ENCODE peak calls at places on chromosomes 2 and 18, in five cellular contexts. B is heart left ventricle, Z is endothelial cell of umbilical vein, P is transverse colon, Q is A549. L is an unnamed sample. For H3K4me1 and H3K9me3, the result is how much of the 10 kb centered on the place peaks cover.

GRCh38 chr2:18912225-18912888 is 323.0 kb upstream of the NT5C1B start:
- DNase-seq in B (no peak), Z (peak), P (no peak), Q (peak), L (no peak)

GRCh38 chr2:178914259-178914849 is 107.1 kb upstream of the TTN start:
- DNase-seq in B (peak), Z (peak), P (peak), Q (peak), L (peak)

GRCh38 chr2:189124175-189124574 is 55.4 kb downstream of the COL5A2 start:
- DNase-seq in B (no peak), Z (peak), P (no peak), Q (peak), L (peak)

GRCh38 chr2:37414470-37414949 is 70.1 kb downstream of the QPCT start:
- DNase-seq in B (no peak), Z (peak), P (no peak), Q (peak), L (peak)

GRCh38 chr2:230614913-230615332 is 97.7 kb upstream of the CAB39 start:
- DNase-seq in B (no peak), Z (no peak), P (peak), Q (no peak), L (no peak)

GRCh38 chr2:8576525-8577157 is 105.2 kb upstream of the ID2 start:
- DNase-seq in B (no peak), Z (no peak), P (peak), Q (no peak), L (peak)

GRCh38 chr2:1718339-1719220 is 25.7 kb downstream of the PXDN start:
- DNase-seq in B (no peak), Z (no peak), P (no peak), Q (no peak), L (peak)

GRCh38 chr18:13463526-13463925 is 245.0 kb downstream of the LDLRAD4 start:
- DNase-seq in B (no peak), Z (no peak), P (no peak), Q (no peak), L (no peak)

GRCh38 chr2:222468338-222468737 is 44.0 kb downstream of the SGPP2 start:
- DNase-seq in B (peak), Z (peak), P (no peak), Q (no peak), L (no peak)

GRCh38 chr2:226330206-226330605 is 469.4 kb downstream of the IRS1 start:
- DNase-seq in B (no peak), Z (no peak), P (no peak), Q (no peak), L (no peak)

GRCh38 chr2:85712849-85713612 is 18.9 kb downstream of the GNLY start:
- DNase-seq in B (no peak), Z (peak), P (peak), Q (peak), L (no peak)

GRCh38 chr2:224078656-224079055 is 39.6 kb upstream of the SERPINE2 start:
- DNase-seq in B (peak), Z (no peak), P (no peak), Q (no peak), L (no peak)

GRCh38 chr2:134056226-134056625 is 197.6 kb upstream of the MGAT5 start:
- DNase-seq in B (no peak), Z (no peak), P (no peak), Q (no peak), L (no peak)

GRCh38 chr2:42770288-42771131 is 6.6 kb upstream of the OXER1 start:
- DNase-seq in B (no peak), Z (peak), P (no peak), Q (peak), L (no peak)

GRCh38 chr2:242085941-242086621 is 216.6 kb downstream of the RTP5 start:
- DNase-seq in B (peak), Z (no peak), P (peak), Q (no peak), L (peak)

GRCh38 chr2:149490296-149490695 is 97.3 kb downstream of the MMADHC start:
- DNase-seq in B (no peak), Z (peak), P (no peak), Q (no peak), L (no peak)

GRCh38 chr2:15594291-15595256 is 2.9 kb downstream of the DDX1 start:
- DNase-seq in B (no peak), Z (no peak), P (no peak), Q (no peak), L (no peak)

GRCh38 chr2:134676960-134677359 is 41.8 kb downstream of the TMEM163 start:
- DNase-seq in B (no peak), Z (no peak), P (no peak), Q (no peak), L (no peak)

GRCh38 chr2:160077912-160078585 is 15.6 kb upstream of the PLA2R1 start:
- DNase-seq in B (no peak), Z (no peak), P (no peak), Q (no peak), L (no peak)

GRCh38 chr2:41774011-41774605 is 273.7 kb upstream of the PKDCC start:
- DNase-seq in B (no peak), Z (no peak), P (no peak), Q (no peak), L (no peak)

GRCh38 chr2:122108186-122108585 is 352.7 kb downstream of the TSN start:
- DNase-seq in B (no peak), Z (no peak), P (no peak), Q (no peak), L (no peak)

GRCh38 chr2:21012557-21012937 is 31.3 kb downstream of the APOB start:
- DNase-seq in B (no peak), Z (no peak), P (no peak), Q (no peak), L (no peak)

GRCh38 chr2:215747244-215747620 is 266.1 kb downstream of the MREG start:
- DNase-seq in B (no peak), Z (no peak), P (no peak), Q (peak), L (no peak)

GRCh38 chr2:137123241-137123640 is 357.9 kb downstream of the THSD7B start:
- DNase-seq in B (no peak), Z (no peak), P (no peak), Q (no peak), L (peak)

GRCh38 chr2:60260646-60261296 is 292.7 kb downstream of the BCL11A start:
- DNase-seq in B (no peak), Z (no peak), P (no peak), Q (peak), L (no peak)

GRCh38 chr2:23563673-23564617 is 179.0 kb downstream of the KLHL29 start:
- DNase-seq in B (peak), Z (no peak), P (peak), Q (no peak), L (peak)

GRCh38 chr2:58146707-58147106 is 94.4 kb downstream of the FANCL start:
- DNase-seq in B (no peak), Z (peak), P (no peak), Q (peak), L (no peak)

GRCh38 chr2:234990300-234990699 is 38.5 kb downstream of the SH3BP4 start:
- DNase-seq in B (peak), Z (no peak), P (no peak), Q (no peak), L (no peak)

GRCh38 chr2:220296174-220296573 is 668.7 kb downstream of the SLC4A3 start:
- DNase-seq in B (no peak), Z (no peak), P (no peak), Q (no peak), L (no peak)

GRCh38 chr2:195482050-195482449 is 175.0 kb upstream of the SLC39A10 start:
- DNase-seq in B (no peak), Z (no peak), P (no peak), Q (no peak), L (no peak)

GRCh38 chr2:240919786-240920782 is 13.9 kb downstream of the CROCC2 start:
- DNase-seq in B (peak), Z (no peak), P (peak), Q (no peak), L (no peak)

GRCh38 chr18:46395795-46396194 is 261.2 kb downstream of the LOXHD1 start:
- DNase-seq in B (no peak), Z (no peak), P (no peak), Q (no peak), L (no peak)

GRCh38 chr2:234266952-234267351 is 216.4 kb downstream of the SPP2 start:
- DNase-seq in B (no peak), Z (no peak), P (no peak), Q (no peak), L (no peak)

GRCh38 chr2:191171291-191171690 is 20.5 kb upstream of the STAT4 start:
- DNase-seq in B (no peak), Z (no peak), P (no peak), Q (no peak), L (no peak)

GRCh38 chr2:191170773-191171172 is 20.0 kb upstream of the STAT4 start:
- DNase-seq in B (no peak), Z (no peak), P (no peak), Q (no peak), L (no peak)

GRCh38 chr2:191169456-191170300 is 18.9 kb upstream of the STAT4 start:
- DNase-seq in B (no peak), Z (no peak), P (no peak), Q (peak), L (no peak)

GRCh38 chr2:191171708-191172355 is 21.0 kb upstream of the STAT4 start:
- DNase-seq in B (no peak), Z (peak), P (no peak), Q (peak), L (peak)

DNA sequence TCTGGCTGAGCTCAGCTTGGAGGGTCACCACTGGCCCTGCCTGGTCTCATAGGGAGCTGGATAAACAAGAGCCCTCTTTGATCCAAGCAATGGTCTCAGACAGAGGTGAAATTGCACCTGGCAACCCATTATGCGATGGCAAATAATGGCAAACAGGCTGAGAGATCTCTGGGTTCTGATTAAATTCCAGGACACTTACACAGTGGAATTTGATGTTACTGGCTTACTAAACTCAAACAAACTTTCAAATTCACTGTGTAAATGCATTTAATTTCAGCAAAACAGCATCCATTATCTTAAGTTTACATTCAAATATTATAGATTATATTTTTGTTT is 19.5 kb upstream of the STAT4 start:
- DNase-seq in B (no peak), Z (no peak), P (no peak), Q (peak), L (no peak)
- H3K4me1 ChIP-seq in B (under half), Z (under half), P (under half), Q (half or more), L (half or more)

GRCh38 chr18:10514082-10514481 is 11.7 kb upstream of the NAPG start:
- DNase-seq in B (no peak), Z (no peak), P (no peak), Q (no peak), L (no peak)

GRCh38 chr18:10504723-10505122 is 21.1 kb upstream of the NAPG start:
- DNase-seq in B (no peak), Z (no peak), P (no peak), Q (no peak), L (no peak)

DNA sequence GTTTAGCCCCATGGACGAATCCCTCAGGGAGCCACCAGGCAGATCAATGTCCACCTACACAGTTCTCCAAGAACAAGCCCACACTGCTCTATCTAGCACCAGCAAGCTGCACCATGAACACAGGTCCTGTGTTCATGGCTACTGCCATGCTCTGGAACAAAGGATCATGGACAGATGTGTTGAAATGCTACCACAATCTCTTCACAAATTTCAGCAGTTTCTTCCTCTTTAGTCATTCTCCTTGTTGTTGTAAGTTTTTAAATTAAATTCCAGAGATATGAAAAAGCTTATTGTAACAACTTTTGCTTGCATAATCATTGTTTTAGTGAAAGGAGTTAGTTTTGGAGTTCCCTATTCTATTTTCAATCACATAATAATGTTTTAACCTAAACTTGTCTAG is 17.3 kb upstream of the NAPG start:
- DNase-seq in B (no peak), Z (no peak), P (no peak), Q (no peak), L (no peak)
- H3K9me3 ChIP-seq in B (under half), Z (under half), P (under half), Q (under half), L (under half)

GRCh38 chr2:102065675-102066252 is 74.0 kb downstream of the IL1R2 start:
- DNase-seq in B (no peak), Z (no peak), P (no peak), Q (peak), L (peak)
- H3K4me1 ChIP-seq in B (under half), Z (under half), P (under half), Q (half or more), L (half or more)

GRCh38 chr18:79898952-79899608 is 52.4 kb downstream of the SLC66A2 start:
- DNase-seq in B (peak), Z (no peak), P (peak), Q (no peak), L (peak)
- H3K9me3 ChIP-seq in B (under half), Z (under half), P (under half), Q (under half), L (under half)

DNA sequence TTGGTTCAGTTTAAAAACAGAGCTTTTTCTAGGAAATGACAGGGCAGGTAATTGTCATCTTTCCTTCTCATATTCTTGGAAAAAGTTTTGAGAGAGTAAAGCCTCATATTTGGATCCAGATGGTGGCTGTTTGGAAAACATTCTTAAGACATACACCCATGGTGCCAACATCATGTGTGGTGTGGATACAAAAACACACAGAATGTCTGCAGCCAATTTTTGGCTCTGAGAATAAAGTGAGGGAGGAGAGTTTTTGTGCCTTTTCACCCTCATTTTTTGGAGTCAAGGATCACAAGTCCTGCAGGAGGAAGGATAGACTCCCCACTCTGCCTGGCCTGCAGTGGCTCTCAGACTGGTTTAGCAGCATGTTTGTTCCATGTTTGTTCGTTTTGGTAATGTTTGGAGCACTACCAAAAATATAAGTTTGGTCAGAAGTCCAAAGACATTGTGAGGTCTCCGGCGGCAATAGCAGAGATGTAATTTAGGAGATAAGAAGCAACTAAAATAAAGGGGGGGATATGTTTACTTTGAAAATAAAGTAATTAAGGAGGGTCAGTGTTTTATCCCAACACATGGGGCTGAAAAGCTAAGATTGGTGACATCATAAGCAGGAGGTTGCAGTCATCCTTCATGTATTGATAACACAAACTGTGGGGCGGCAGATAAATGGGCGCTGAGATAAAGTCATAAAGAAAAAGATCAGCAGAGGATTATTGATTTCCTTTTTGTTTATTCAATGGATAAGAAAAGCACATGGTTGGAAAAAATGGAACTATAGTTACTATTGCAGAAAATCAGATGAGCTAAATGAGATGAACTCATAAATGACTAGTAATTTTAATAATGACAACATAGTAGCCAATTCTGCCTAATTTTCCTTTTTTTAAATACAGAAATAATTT is 639 bp downstream of the NOSTRIN start:
- DNase-seq in B (no peak), Z (no peak), P (peak), Q (no peak), L (no peak)
- H3K4me1 ChIP-seq in B (under half), Z (under half), P (under half), Q (under half), L (under half)

L was measured in SJSA1.